ENCODE peak calls at places on chromosomes 3 and 15, in five cellular contexts. One of them, this sample, is unnamed.

GRCh38 chr15:22974745-22975144 is 5.4 kb downstream of the CYFIP1 start:
- DNase-seq in GM06990: no peak
- DNase-seq in foreskin fibroblast: no peak
- DNase-seq in kidney epithelial cell: no peak
- DNase-seq in stomach: no peak
- DNase-seq in this sample: no peak

GRCh38 chr3:166444336-166444735 is 607.1 kb upstream of the BCHE start:
- DNase-seq in GM06990: no peak
- DNase-seq in foreskin fibroblast: no peak
- DNase-seq in kidney epithelial cell: no peak
- DNase-seq in stomach: no peak
- DNase-seq in this sample: no peak

GRCh38 chr3:197027896-197028710 is 1.5 kb downstream of the MELTF start:
- DNase-seq in GM06990: no peak
- DNase-seq in foreskin fibroblast: no peak
- DNase-seq in kidney epithelial cell: no peak
- DNase-seq in stomach: no peak
- DNase-seq in this sample: no peak

GRCh38 chr3:159948423-159949140 is 40.1 kb upstream of the IL12A start:
- DNase-seq in GM06990: no peak
- DNase-seq in foreskin fibroblast: peak
- DNase-seq in kidney epithelial cell: no peak
- DNase-seq in stomach: no peak
- DNase-seq in this sample: no peak

GRCh38 chr3:102141096-102141912 is 292.0 kb downstream of the NFKBIZ start:
- DNase-seq in GM06990: no peak
- DNase-seq in foreskin fibroblast: peak
- DNase-seq in kidney epithelial cell: no peak
- DNase-seq in stomach: no peak
- DNase-seq in this sample: no peak

GRCh38 chr3:38627956-38628355 is 21.5 kb downstream of the SCN5A start:
- DNase-seq in GM06990: no peak
- DNase-seq in foreskin fibroblast: peak
- DNase-seq in kidney epithelial cell: no peak
- DNase-seq in stomach: no peak
- DNase-seq in this sample: no peak

GRCh38 chr3:55402886-55403605 is 84.1 kb downstream of the WNT5A start:
- DNase-seq in GM06990: no peak
- DNase-seq in foreskin fibroblast: peak
- DNase-seq in kidney epithelial cell: peak
- DNase-seq in stomach: no peak
- DNase-seq in this sample: no peak

GRCh38 chr3:188006726-188007393 is 147.1 kb upstream of the LPP start:
- DNase-seq in GM06990: no peak
- DNase-seq in foreskin fibroblast: no peak
- DNase-seq in kidney epithelial cell: no peak
- DNase-seq in stomach: no peak
- DNase-seq in this sample: no peak

GRCh38 chr3:120057029-120057428 is 37.2 kb downstream of the GSK3B start:
- DNase-seq in GM06990: no peak
- DNase-seq in foreskin fibroblast: no peak
- DNase-seq in kidney epithelial cell: no peak
- DNase-seq in stomach: no peak
- DNase-seq in this sample: no peak

GRCh38 chr3:149581248-149581647 is 76.6 kb downstream of the WWTR1 start:
- DNase-seq in GM06990: no peak
- DNase-seq in foreskin fibroblast: no peak
- DNase-seq in kidney epithelial cell: no peak
- DNase-seq in stomach: no peak
- DNase-seq in this sample: no peak

GRCh38 chr3:13524979-13525669 is 23.8 kb upstream of the FBLN2 start:
- DNase-seq in GM06990: no peak
- DNase-seq in foreskin fibroblast: peak
- DNase-seq in kidney epithelial cell: no peak
- DNase-seq in stomach: no peak
- DNase-seq in this sample: no peak

GRCh38 chr3:36486009-36486408 is 105.7 kb downstream of the STAC start:
- DNase-seq in GM06990: no peak
- DNase-seq in foreskin fibroblast: no peak
- DNase-seq in kidney epithelial cell: no peak
- DNase-seq in stomach: no peak
- DNase-seq in this sample: no peak

GRCh38 chr3:10964537-10965167 is 27.9 kb upstream of the SLC6A1 start:
- DNase-seq in GM06990: no peak
- DNase-seq in foreskin fibroblast: no peak
- DNase-seq in kidney epithelial cell: no peak
- DNase-seq in stomach: no peak
- DNase-seq in this sample: no peak

GRCh38 chr15:90387534-90388461 is at the start of gene IQGAP1:
- DNase-seq in GM06990: peak
- DNase-seq in foreskin fibroblast: peak
- DNase-seq in kidney epithelial cell: peak
- DNase-seq in stomach: peak
- DNase-seq in this sample: peak

GRCh38 chr15:98155356-98155755 is 194.9 kb downstream of the ARRDC4 start:
- DNase-seq in GM06990: no peak
- DNase-seq in foreskin fibroblast: peak
- DNase-seq in kidney epithelial cell: no peak
- DNase-seq in stomach: no peak
- DNase-seq in this sample: peak

GRCh38 chr3:145088917-145089316 is 1072.1 kb downstream of the PLOD2 start:
- DNase-seq in GM06990: peak
- DNase-seq in foreskin fibroblast: no peak
- DNase-seq in kidney epithelial cell: no peak
- DNase-seq in stomach: no peak
- DNase-seq in this sample: no peak

GRCh38 chr3:27357665-27358258 is 11.4 kb downstream of the NEK10 start:
- DNase-seq in GM06990: peak
- DNase-seq in foreskin fibroblast: peak
- DNase-seq in kidney epithelial cell: no peak
- DNase-seq in stomach: peak
- DNase-seq in this sample: peak
- TF ChIP-seq CTCF in GM06990: peak
- TF ChIP-seq CTCF in foreskin fibroblast: peak
- TF ChIP-seq CTCF in kidney epithelial cell: peak
- TF ChIP-seq CTCF in stomach: peak
- TF ChIP-seq CTCF in this sample: peak

GRCh38 chr3:15894382-15894781 is 96.6 kb upstream of the ANKRD28 start:
- DNase-seq in GM06990: no peak
- DNase-seq in foreskin fibroblast: no peak
- DNase-seq in kidney epithelial cell: no peak
- DNase-seq in stomach: no peak
- DNase-seq in this sample: no peak
- H3K4me3 ChIP-seq in GM06990: no peak
- H3K4me3 ChIP-seq in foreskin fibroblast: no peak
- H3K4me3 ChIP-seq in kidney epithelial cell: no peak
- H3K4me3 ChIP-seq in stomach: no peak
- H3K4me3 ChIP-seq in this sample: no peak

DNA sequence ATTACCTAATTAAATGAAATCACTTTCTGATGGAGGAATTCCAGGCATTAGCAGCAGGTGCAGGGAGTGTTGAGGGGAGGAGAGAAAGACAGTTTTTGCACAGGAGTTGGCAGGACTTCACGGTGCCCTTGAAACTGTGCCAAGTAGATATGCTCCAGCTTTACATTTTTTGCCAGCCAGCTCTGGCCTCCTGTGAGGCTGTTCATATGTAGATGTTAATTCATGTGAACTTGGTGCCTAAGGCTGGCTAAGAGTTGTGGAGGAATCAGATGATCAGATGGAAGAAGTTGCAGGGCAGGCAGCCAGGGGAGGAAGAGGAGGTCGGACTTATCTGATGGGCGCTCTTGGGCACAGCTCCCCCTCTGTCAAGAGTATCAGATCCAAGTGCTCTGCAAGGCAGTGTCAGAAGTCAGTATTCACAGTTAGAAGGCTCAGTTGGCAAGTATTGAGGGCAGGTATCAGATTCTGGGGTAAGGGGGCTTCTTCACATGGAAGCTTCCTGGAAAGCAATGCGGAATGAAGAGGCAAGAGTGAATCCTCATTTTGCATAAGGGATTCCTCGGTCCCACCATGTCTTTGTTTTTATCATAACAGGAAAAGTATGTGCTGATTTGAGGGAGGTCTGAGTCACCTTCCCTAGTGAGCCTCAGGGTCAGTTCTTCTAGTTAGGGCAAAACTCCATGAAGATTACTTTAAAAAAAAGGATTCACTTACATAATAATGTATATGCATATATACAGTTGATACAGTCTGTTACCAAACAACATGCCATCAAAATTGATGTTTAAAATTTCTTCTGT is 172.6 kb upstream of the UMPS start:
- DNase-seq in GM06990: no peak
- DNase-seq in foreskin fibroblast: peak
- DNase-seq in kidney epithelial cell: no peak
- DNase-seq in stomach: peak
- DNase-seq in this sample: no peak
- TF ChIP-seq CTCF in GM06990: no peak
- TF ChIP-seq CTCF in foreskin fibroblast: no peak
- TF ChIP-seq CTCF in kidney epithelial cell: no peak
- TF ChIP-seq CTCF in stomach: no peak
- TF ChIP-seq CTCF in this sample: no peak

DNA sequence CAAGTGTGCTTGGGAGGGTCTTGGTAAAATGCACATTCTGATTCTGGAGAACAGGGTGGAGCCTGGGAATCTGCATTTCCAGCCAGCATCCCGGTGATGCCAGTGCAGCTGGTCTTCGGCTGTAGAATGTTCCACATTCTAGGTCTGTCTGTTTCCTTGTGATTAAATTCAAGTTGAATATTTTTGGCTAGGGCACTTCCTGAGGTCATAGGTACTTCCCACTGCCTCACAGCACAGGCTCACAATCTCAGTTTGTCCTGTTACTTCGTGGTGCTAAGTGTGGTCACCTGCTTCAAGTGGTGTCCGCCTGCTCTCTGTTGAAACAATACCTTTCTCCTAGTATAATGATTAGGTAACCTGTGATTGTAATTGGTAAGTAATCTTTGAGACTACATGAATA is 40.1 kb downstream of the FLNB start:
- DNase-seq in GM06990: no peak
- DNase-seq in foreskin fibroblast: no peak
- DNase-seq in kidney epithelial cell: no peak
- DNase-seq in stomach: no peak
- DNase-seq in this sample: no peak
- H3K4me3 ChIP-seq in GM06990: no peak
- H3K4me3 ChIP-seq in foreskin fibroblast: no peak
- H3K4me3 ChIP-seq in kidney epithelial cell: no peak
- H3K4me3 ChIP-seq in stomach: no peak
- H3K4me3 ChIP-seq in this sample: no peak

DNA sequence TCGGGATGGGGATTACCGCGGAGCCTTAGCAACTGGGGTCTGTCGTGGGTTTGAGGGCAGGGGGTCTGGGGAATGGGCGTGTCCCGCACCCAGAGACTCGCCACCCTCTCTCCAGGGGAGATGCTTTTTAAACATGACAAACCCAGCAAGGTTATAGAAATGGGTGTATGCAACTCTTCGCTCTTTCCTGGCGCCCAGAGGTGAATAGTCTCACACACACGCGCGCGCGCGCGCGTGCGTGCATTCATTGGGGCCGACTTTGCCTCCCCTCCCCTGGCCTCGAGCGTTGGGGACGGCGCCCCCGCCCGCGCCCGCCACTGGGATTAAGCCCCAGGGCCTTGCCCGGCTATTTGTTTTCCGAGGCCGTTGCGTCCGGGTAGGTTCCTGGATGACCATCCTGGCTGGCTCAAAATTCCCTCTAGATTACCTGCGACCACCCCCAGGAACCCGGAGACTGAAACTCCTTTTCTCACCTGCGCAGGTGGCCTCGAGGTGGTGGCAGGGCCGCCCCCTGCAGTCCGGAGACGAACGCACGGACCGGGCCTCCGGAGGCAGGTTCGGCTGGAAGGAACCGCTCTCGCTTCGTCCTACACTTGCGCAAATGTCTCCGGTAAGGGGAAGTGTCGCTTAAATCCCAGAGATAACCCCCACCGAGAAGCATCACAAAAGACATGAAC is 777 bp downstream of the GPR160 start:
- DNase-seq in GM06990: peak
- DNase-seq in foreskin fibroblast: peak
- DNase-seq in kidney epithelial cell: no peak
- DNase-seq in stomach: peak
- DNase-seq in this sample: no peak
- TF ChIP-seq CTCF in GM06990: no peak
- TF ChIP-seq CTCF in foreskin fibroblast: no peak
- TF ChIP-seq CTCF in kidney epithelial cell: peak
- TF ChIP-seq CTCF in stomach: peak
- TF ChIP-seq CTCF in this sample: no peak

GRCh38 chr3:110589381-110589780 is 482.2 kb upstream of the NECTIN3 start:
- DNase-seq in GM06990: no peak
- DNase-seq in foreskin fibroblast: no peak
- DNase-seq in kidney epithelial cell: no peak
- DNase-seq in stomach: no peak
- DNase-seq in this sample: no peak

GRCh38 chr3:110579841-110580550 is 491.6 kb upstream of the NECTIN3 start:
- DNase-seq in GM06990: no peak
- DNase-seq in foreskin fibroblast: peak
- DNase-seq in kidney epithelial cell: no peak
- DNase-seq in stomach: no peak
- DNase-seq in this sample: no peak

GRCh38 chr3:110577856-110578255 is 493.8 kb upstream of the NECTIN3 start:
- DNase-seq in GM06990: no peak
- DNase-seq in foreskin fibroblast: peak
- DNase-seq in kidney epithelial cell: no peak
- DNase-seq in stomach: no peak
- DNase-seq in this sample: no peak

DNA sequence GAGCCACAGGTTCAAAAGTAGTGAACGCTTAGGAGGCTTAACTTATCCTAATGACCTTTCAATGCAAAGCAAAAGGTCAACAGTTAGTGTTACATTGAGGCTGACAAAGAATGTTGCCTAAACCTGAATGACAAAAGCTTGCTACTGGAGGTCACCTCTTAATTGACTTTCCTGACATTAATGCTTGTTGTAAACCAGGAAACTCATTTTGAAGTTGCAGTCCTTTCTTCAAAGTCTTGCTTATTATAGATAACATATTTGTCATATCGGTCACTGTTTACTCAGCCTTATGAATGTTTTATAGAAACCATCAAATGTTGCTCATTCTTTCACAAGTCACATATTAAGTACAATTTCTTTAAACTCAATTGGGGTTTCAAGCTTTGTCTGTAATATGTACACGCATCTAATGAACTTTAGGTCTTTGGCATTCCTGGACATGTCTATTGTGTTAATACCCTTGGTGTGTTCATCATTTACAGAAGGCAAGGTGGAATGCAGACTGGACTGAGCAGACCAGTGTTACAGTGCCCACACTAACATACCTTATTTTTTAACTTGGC is 488.2 kb upstream of the NECTIN3 start:
- DNase-seq in GM06990: no peak
- DNase-seq in foreskin fibroblast: peak
- DNase-seq in kidney epithelial cell: no peak
- DNase-seq in stomach: no peak
- DNase-seq in this sample: no peak
- H3K4me3 ChIP-seq in GM06990: no peak
- H3K4me3 ChIP-seq in foreskin fibroblast: no peak
- H3K4me3 ChIP-seq in kidney epithelial cell: no peak
- H3K4me3 ChIP-seq in stomach: no peak
- H3K4me3 ChIP-seq in this sample: no peak

This sample was measured in HFF-Myc.